ENCODE peak calls at places on chromosomes 1 and 21, in four cellular contexts. One of them, this sample, is unnamed.
A peak's percentile ranks its signal among the peaks of the same experiment; 100 is the strongest.

GRCh38 chr1:194279975-194280374 is 1093.6 kb upstream of the B3GALT2 start:
- DNase-seq in lung: no peak
- DNase-seq in heart right ventricle: no peak
- DNase-seq in GM12864: peak; percentile 4
- DNase-seq in this sample: no peak

GRCh38 chr21:45187646-45188045 is 100.0 kb downstream of the POFUT2 start:
- DNase-seq in heart right ventricle: no peak
- DNase-seq in GM12864: no peak
- DNase-seq in lung: no peak
- DNase-seq in this sample: no peak

GRCh38 chr1:157442065-157442464 is 110.2 kb downstream of the FCRL5 start:
- DNase-seq in lung: no peak
- DNase-seq in GM12864: no peak
- DNase-seq in heart right ventricle: no peak
- DNase-seq in this sample: no peak

GRCh38 chr1:217230412-217230811 is 400.5 kb downstream of the GPATCH2 start:
- DNase-seq in heart right ventricle: no peak
- DNase-seq in GM12864: no peak
- DNase-seq in lung: no peak
- DNase-seq in this sample: no peak

GRCh38 chr1:40818264-40818961 is 34.8 kb downstream of the KCNQ4 start:
- DNase-seq in GM12864: peak; percentile 51
- DNase-seq in heart right ventricle: peak; percentile 63
- DNase-seq in lung: peak; percentile 79
- DNase-seq in this sample: no peak

GRCh38 chr21:25934771-25935224 is 200.0 kb downstream of the GABPA start:
- DNase-seq in heart right ventricle: peak; percentile 55
- DNase-seq in GM12864: no peak
- DNase-seq in lung: peak; percentile 68
- DNase-seq in this sample: peak; percentile 96

GRCh38 chr1:154819628-154820590 is 50.2 kb downstream of the KCNN3 start:
- DNase-seq in heart right ventricle: no peak
- DNase-seq in lung: no peak
- DNase-seq in GM12864: no peak
- DNase-seq in this sample: no peak

GRCh38 chr1:193031431-193031830 is 27.7 kb downstream of the UCHL5 start:
- DNase-seq in lung: no peak
- DNase-seq in GM12864: no peak
- DNase-seq in heart right ventricle: no peak
- DNase-seq in this sample: peak; percentile 37

GRCh38 chr1:184971522-184972265 is 2.6 kb downstream of the NIBAN1 start:
- DNase-seq in lung: no peak
- DNase-seq in GM12864: no peak
- DNase-seq in heart right ventricle: no peak
- DNase-seq in this sample: no peak

GRCh38 chr1:184974837-184975115 is 468 bp upstream of the NIBAN1 start:
- DNase-seq in GM12864: no peak
- DNase-seq in lung: no peak
- DNase-seq in heart right ventricle: no peak
- DNase-seq in this sample: no peak

GRCh38 chr1:184974086-184974836 is at the start of gene NIBAN1:
- DNase-seq in lung: peak; percentile 71
- DNase-seq in GM12864: no peak
- DNase-seq in heart right ventricle: peak; percentile 73
- DNase-seq in this sample: peak; percentile 60

GRCh38 chr1:184972281-184973055 is 1.8 kb downstream of the NIBAN1 start:
- DNase-seq in heart right ventricle: no peak
- DNase-seq in GM12864: no peak
- DNase-seq in lung: no peak
- DNase-seq in this sample: peak; percentile 58

DNA sequence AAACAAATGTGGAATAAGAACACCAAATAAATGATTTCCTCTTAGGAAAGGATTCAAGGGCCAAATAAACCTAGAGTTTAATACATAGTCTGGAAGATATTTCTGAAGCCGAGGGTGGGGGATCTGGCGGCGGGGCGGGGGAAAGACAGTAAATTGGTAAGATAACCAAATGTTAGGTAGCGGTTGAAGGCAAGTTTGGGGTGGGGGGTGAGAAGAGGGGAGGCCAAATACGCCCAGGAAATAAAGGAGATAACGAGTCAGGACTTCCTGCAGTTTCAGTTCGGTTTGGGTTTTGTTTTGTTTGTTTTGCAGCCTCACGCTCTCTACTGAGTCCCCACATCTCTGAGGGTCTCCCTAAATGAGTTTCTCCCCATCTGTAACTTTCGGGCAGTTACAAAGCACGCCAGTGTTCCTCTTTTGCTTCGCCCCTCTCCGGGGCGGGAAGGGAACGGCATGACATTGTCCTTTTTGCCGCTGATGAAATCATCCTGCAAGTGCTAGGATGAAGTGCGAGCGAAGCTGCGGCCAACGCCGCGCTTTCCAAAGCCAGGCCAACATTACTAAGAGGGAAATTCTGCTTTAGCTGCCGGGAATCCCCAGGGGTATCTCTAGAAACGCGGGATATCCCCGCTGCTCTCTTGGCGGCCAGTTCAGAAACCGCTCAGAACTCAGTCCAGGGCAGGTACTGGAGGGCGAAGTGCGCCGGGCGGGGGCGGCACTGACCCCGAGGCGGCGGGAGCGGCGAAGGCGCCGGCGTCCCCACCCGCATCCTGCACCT is 811 bp downstream of the NIBAN1 start:
- DNase-seq in lung: peak; percentile 63
- DNase-seq in heart right ventricle: peak; percentile 49
- DNase-seq in GM12864: peak; percentile 57
- DNase-seq in this sample: peak; percentile 76
- TF ChIP-seq CTCF in lung: no peak
- TF ChIP-seq CTCF in heart right ventricle: no peak
- TF ChIP-seq CTCF in GM12864: no peak
- TF ChIP-seq CTCF in this sample: no peak

GRCh38 chr1:9472386-9473031 is 66.8 kb upstream of the SLC25A33 start:
- DNase-seq in lung: no peak
- DNase-seq in GM12864: no peak
- DNase-seq in heart right ventricle: no peak
- DNase-seq in this sample: no peak

GRCh38 chr1:9465640-9466039 is 73.6 kb upstream of the SLC25A33 start:
- DNase-seq in lung: no peak
- DNase-seq in heart right ventricle: no peak
- DNase-seq in GM12864: no peak
- DNase-seq in this sample: no peak

GRCh38 chr1:9466780-9467755 is 72.2 kb upstream of the SLC25A33 start:
- DNase-seq in GM12864: no peak
- DNase-seq in lung: peak; percentile 35
- DNase-seq in heart right ventricle: no peak
- DNase-seq in this sample: no peak
- H3K4me3 ChIP-seq in GM12864: no peak overlapping the region
- H3K4me3 ChIP-seq in lung: no peak overlapping the region
- H3K4me3 ChIP-seq in heart right ventricle: peak overlapping the region; percentile 1
- H3K4me3 ChIP-seq in this sample: no peak overlapping the region

GRCh38 chr1:182700351-182700709 is 15.9 kb upstream of the RGS8 start:
- DNase-seq in lung: no peak
- DNase-seq in heart right ventricle: no peak
- DNase-seq in GM12864: no peak
- DNase-seq in this sample: no peak
- TF ChIP-seq CTCF in lung: no peak
- TF ChIP-seq CTCF in heart right ventricle: no peak
- TF ChIP-seq CTCF in GM12864: no peak
- TF ChIP-seq CTCF in this sample: no peak

DNA sequence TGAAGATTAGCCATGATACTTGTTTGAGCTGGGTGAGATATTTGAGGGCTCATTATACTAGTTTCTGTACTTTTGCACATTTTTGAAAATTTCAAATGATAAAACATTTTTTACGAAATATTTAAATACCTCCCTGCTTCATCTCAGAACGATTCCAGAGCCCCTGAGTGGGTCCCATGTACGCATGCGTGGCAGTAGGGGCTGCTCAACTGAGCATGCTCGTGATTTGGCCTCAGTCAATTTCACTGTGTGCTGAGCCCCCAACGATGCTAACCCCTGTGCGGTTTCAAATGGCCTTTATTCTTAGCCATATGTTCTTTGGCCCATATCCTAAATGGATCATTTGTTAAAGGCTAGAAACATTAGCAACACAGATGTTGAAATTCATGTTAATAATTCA is 108.0 kb downstream of the MRPS6 start:
- DNase-seq in lung: no peak
- DNase-seq in heart right ventricle: no peak
- DNase-seq in GM12864: no peak
- DNase-seq in this sample: no peak
- H3K4me3 ChIP-seq in lung: no peak overlapping the region
- H3K4me3 ChIP-seq in heart right ventricle: peak overlapping the region; percentile 19
- H3K4me3 ChIP-seq in GM12864: no peak overlapping the region
- H3K4me3 ChIP-seq in this sample: no peak overlapping the region

GRCh38 chr1:96096138-96097011 is 625.2 kb upstream of the PTBP2 start:
- DNase-seq in GM12864: no peak
- DNase-seq in heart right ventricle: no peak
- DNase-seq in lung: no peak
- DNase-seq in this sample: no peak
- TF ChIP-seq CTCF in GM12864: no peak
- TF ChIP-seq CTCF in heart right ventricle: no peak
- TF ChIP-seq CTCF in lung: no peak
- TF ChIP-seq CTCF in this sample: no peak

GRCh38 chr1:181295215-181295614 is 188.1 kb upstream of the CACNA1E start:
- DNase-seq in GM12864: no peak
- DNase-seq in heart right ventricle: no peak
- DNase-seq in lung: no peak
- DNase-seq in this sample: no peak

GRCh38 chr1:181296180-181296579 is 187.1 kb upstream of the CACNA1E start:
- DNase-seq in GM12864: no peak
- DNase-seq in lung: no peak
- DNase-seq in heart right ventricle: no peak
- DNase-seq in this sample: no peak
- H3K4me3 ChIP-seq in GM12864: no peak overlapping the region
- H3K4me3 ChIP-seq in lung: no peak overlapping the region
- H3K4me3 ChIP-seq in heart right ventricle: no peak overlapping the region
- H3K4me3 ChIP-seq in this sample: no peak overlapping the region

This sample was measured in astrocyte of the spinal cord.